ENCODE peak calls at places on chromosome 18, in five cellular contexts. One of them, this sample, is unnamed.

GRCh38 chr18:6482198-6482977 is 67.7 kb upstream of the L3MBTL4 start:
- DNase-seq in esophagus squamous epithelium: no peak
- DNase-seq in transverse colon: peak
- DNase-seq in A549: peak
- DNase-seq in uterus: peak
- DNase-seq in this sample: no peak

GRCh38 chr18:6015364-6015763 is 120.0 kb upstream of the TMEM200C start:
- DNase-seq in esophagus squamous epithelium: no peak
- DNase-seq in transverse colon: no peak
- DNase-seq in A549: no peak
- DNase-seq in uterus: no peak
- DNase-seq in this sample: no peak

GRCh38 chr18:80229342-80229741 is 18.0 kb downstream of the PARD6G start:
- DNase-seq in esophagus squamous epithelium: no peak
- DNase-seq in transverse colon: no peak
- DNase-seq in A549: no peak
- DNase-seq in uterus: peak
- DNase-seq in this sample: no peak

GRCh38 chr18:37505321-37505720 is 60.3 kb downstream of the CELF4 start:
- DNase-seq in esophagus squamous epithelium: no peak
- DNase-seq in transverse colon: no peak
- DNase-seq in A549: no peak
- DNase-seq in uterus: no peak
- DNase-seq in this sample: no peak

GRCh38 chr18:58466636-58467205 is 162.2 kb downstream of the ALPK2 start:
- DNase-seq in esophagus squamous epithelium: no peak
- DNase-seq in transverse colon: peak
- DNase-seq in A549: no peak
- DNase-seq in uterus: no peak
- DNase-seq in this sample: no peak

GRCh38 chr18:77106331-77106730 is 26.3 kb downstream of the MBP start:
- DNase-seq in esophagus squamous epithelium: no peak
- DNase-seq in transverse colon: no peak
- DNase-seq in A549: no peak
- DNase-seq in uterus: no peak
- DNase-seq in this sample: peak

GRCh38 chr18:6543330-6543908 is 128.7 kb upstream of the L3MBTL4 start:
- DNase-seq in esophagus squamous epithelium: no peak
- DNase-seq in transverse colon: no peak
- DNase-seq in A549: peak
- DNase-seq in uterus: no peak
- DNase-seq in this sample: peak

GRCh38 chr18:63178526-63178880 is 141.1 kb downstream of the BCL2 start:
- DNase-seq in esophagus squamous epithelium: no peak
- DNase-seq in transverse colon: peak
- DNase-seq in A549: no peak
- DNase-seq in uterus: peak
- DNase-seq in this sample: no peak

GRCh38 chr18:78721986-78722385 is 257.6 kb upstream of the SALL3 start:
- DNase-seq in esophagus squamous epithelium: no peak
- DNase-seq in transverse colon: no peak
- DNase-seq in A549: no peak
- DNase-seq in uterus: no peak
- DNase-seq in this sample: no peak

GRCh38 chr18:65934874-65935273 is 184.1 kb downstream of the CDH7 start:
- DNase-seq in esophagus squamous epithelium: no peak
- DNase-seq in transverse colon: no peak
- DNase-seq in A549: no peak
- DNase-seq in uterus: no peak
- DNase-seq in this sample: no peak

GRCh38 chr18:74388227-74388626 is 68.9 kb downstream of the DIPK1C start:
- DNase-seq in esophagus squamous epithelium: no peak
- DNase-seq in transverse colon: no peak
- DNase-seq in A549: no peak
- DNase-seq in uterus: no peak
- DNase-seq in this sample: no peak

DNA sequence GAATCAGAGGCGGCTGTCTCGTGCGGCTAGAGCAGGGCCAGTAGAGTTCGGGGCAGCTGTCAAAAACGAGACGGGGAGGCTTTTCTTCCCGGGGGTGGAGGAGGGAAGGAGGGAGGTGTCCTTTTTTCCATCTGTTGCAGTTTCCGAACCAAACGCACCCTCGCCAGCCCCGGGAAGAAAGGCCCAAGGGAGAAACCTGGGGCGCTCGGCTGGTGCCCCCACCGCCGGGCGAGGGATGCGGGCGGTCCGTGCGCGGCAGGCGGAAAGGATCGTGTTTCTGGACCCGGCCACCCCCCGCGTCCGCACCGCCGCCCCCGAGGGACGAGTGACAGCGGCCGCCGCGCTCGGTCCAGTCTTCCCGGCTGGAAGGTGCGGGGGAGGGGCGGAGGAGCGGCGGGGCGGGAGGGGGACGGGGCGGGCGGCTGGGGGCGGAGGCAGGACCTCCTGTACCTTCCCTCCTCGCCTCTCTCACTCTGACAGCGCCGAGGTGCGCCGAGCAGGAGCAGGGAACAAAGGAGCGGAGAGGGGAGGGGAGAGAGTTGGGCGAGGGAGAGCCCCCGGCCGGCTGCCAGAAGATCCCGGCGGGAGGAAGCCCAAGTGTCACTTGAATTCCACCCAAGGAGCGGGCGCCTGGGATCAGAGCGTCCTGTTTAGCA is at the start of gene TGIF1:
- DNase-seq in esophagus squamous epithelium: peak
- DNase-seq in transverse colon: peak
- DNase-seq in A549: no peak
- DNase-seq in uterus: peak
- DNase-seq in this sample: peak
- TF ChIP-seq POLR2A in esophagus squamous epithelium: peak
- TF ChIP-seq POLR2A in transverse colon: peak
- TF ChIP-seq POLR2A in A549: peak
- TF ChIP-seq POLR2A in uterus: peak
- TF ChIP-seq POLR2A in this sample: peak

DNA sequence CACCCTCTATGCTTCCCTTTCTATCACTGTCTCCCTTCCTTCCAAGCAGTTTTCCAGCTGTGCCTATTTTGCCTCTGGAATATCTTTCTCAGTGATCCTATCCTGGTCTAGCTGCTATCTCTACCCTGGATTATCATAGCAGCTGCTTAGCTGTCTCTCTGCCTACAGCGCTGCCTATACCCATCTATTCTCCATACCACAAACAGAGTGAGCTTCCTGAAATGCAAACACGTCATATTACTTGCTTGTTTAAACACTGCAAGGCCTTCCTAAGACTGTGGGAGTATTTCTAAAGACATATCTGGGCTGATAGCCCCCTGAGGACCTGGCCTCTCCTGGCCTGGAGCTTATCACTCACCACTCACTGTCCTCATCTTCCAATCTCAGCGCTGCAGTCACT is 220.1 kb downstream of the NAPG start:
- DNase-seq in esophagus squamous epithelium: no peak
- DNase-seq in transverse colon: no peak
- DNase-seq in A549: no peak
- DNase-seq in uterus: no peak
- DNase-seq in this sample: no peak
- TF ChIP-seq POLR2A in esophagus squamous epithelium: no peak
- TF ChIP-seq POLR2A in transverse colon: no peak
- TF ChIP-seq POLR2A in A549: no peak
- TF ChIP-seq POLR2A in uterus: no peak
- TF ChIP-seq POLR2A in this sample: no peak

GRCh38 chr18:13621886-13622619 is 104.3 kb downstream of the FAM210A start:
- DNase-seq in esophagus squamous epithelium: no peak
- DNase-seq in transverse colon: no peak
- DNase-seq in A549: no peak
- DNase-seq in uterus: no peak
- DNase-seq in this sample: no peak
- TF ChIP-seq POLR2A in esophagus squamous epithelium: no peak
- TF ChIP-seq POLR2A in transverse colon: no peak
- TF ChIP-seq POLR2A in A549: no peak
- TF ChIP-seq POLR2A in uterus: no peak
- TF ChIP-seq POLR2A in this sample: no peak

GRCh38 chr18:34976534-34976898 is 64.7 kb upstream of the MAPRE2 start:
- DNase-seq in esophagus squamous epithelium: no peak
- DNase-seq in transverse colon: no peak
- DNase-seq in A549: no peak
- DNase-seq in uterus: no peak
- DNase-seq in this sample: no peak

GRCh38 chr18:34976084-34976483 is 65.1 kb upstream of the MAPRE2 start:
- DNase-seq in esophagus squamous epithelium: no peak
- DNase-seq in transverse colon: no peak
- DNase-seq in A549: no peak
- DNase-seq in uterus: no peak
- DNase-seq in this sample: no peak

GRCh38 chr18:34977787-34978532 is 63.3 kb upstream of the MAPRE2 start:
- DNase-seq in esophagus squamous epithelium: peak
- DNase-seq in transverse colon: peak
- DNase-seq in A549: no peak
- DNase-seq in uterus: no peak
- DNase-seq in this sample: peak

GRCh38 chr18:34978533-34978893 is 62.7 kb upstream of the MAPRE2 start:
- DNase-seq in esophagus squamous epithelium: no peak
- DNase-seq in transverse colon: no peak
- DNase-seq in A549: no peak
- DNase-seq in uterus: no peak
- DNase-seq in this sample: peak

DNA sequence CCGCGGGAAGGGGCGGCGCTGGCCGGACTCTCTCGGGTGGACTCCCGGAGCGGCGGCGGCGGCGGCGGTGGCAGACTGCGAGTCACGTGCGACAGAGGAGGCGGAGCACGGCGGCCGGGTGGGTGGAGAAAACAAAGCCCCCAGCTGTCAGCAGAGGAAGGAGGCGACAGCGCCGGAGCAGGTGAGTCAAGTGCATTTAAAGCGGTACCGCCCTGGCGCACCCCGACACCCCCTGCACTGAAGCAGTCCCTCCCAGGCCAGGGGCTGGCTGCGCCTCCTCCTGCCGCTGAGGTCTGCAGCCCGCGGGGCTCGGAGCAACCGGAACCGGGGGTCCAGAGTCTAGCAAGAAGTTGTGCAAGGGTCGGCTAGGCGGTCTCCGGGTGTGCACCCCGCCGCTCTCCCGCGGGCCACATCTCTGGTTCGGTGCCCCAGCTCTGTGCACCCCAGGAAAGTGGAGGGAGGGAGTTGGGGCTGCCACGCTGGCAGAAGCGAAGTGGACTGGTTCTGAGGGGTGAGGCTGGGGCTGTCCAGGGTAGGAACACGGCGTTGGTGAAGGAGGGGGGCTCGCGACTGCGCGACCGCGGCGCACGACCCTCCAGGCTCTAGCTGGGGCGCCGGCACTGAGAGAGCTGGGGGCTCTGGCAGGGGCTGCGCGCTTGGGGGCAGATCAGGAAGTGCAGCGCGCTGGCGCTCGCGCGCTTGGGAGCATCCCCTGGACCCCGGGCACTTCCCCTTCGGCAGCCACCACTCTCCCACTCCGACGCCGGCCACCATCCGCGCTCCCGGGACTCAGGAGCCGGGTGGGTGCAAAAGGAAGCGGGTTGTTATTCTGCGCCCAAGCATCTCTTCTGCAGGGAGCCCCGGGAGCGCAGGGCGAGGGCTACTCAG is 64.1 kb upstream of the MAPRE2 start:
- DNase-seq in esophagus squamous epithelium: peak
- DNase-seq in transverse colon: peak
- DNase-seq in A549: peak
- DNase-seq in uterus: peak
- DNase-seq in this sample: peak
- TF ChIP-seq POLR2A in esophagus squamous epithelium: no peak
- TF ChIP-seq POLR2A in transverse colon: peak
- TF ChIP-seq POLR2A in A549: peak
- TF ChIP-seq POLR2A in uterus: no peak
- TF ChIP-seq POLR2A in this sample: no peak

DNA sequence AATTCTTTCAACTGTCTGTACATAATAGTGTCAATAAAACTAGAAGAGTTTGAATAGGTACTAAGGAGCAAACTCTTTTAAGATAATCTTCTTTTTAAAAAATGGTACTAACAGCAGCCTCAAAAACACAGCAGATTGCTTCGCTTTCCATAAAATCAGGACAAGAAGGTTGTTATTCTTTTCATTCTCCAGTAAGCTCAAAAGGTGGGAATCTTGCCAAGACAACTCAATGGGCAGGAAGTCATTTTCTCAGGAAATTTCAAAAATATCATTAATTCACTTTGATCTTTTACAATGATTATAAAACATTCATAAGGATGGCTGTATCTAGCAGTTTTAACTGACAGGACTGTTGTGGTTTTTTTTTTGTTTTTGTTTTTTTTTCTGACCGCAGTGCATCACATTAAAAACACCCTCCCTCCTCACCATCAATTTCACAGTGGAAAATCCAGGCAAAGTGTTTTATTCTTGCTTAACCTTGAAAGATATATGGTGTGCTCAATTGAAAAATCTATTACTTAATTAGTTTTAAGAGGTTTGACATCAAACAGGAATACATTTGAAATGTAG is 250.9 kb downstream of the DLGAP1 start:
- DNase-seq in esophagus squamous epithelium: no peak
- DNase-seq in transverse colon: no peak
- DNase-seq in A549: no peak
- DNase-seq in uterus: no peak
- DNase-seq in this sample: no peak
- TF ChIP-seq POLR2A in esophagus squamous epithelium: no peak
- TF ChIP-seq POLR2A in transverse colon: no peak
- TF ChIP-seq POLR2A in A549: no peak
- TF ChIP-seq POLR2A in uterus: no peak
- TF ChIP-seq POLR2A in this sample: no peak

GRCh38 chr18:48902023-48902855 is 48.5 kb downstream of the SMAD7 start:
- DNase-seq in esophagus squamous epithelium: no peak
- DNase-seq in transverse colon: peak
- DNase-seq in A549: peak
- DNase-seq in uterus: peak
- DNase-seq in this sample: no peak
- TF ChIP-seq POLR2A in esophagus squamous epithelium: no peak
- TF ChIP-seq POLR2A in transverse colon: no peak
- TF ChIP-seq POLR2A in A549: no peak
- TF ChIP-seq POLR2A in uterus: no peak
- TF ChIP-seq POLR2A in this sample: no peak

GRCh38 chr18:36127866-36128845 is 984 bp downstream of the SLC39A6 start:
- DNase-seq in esophagus squamous epithelium: no peak
- DNase-seq in transverse colon: peak
- DNase-seq in A549: no peak
- DNase-seq in uterus: no peak
- DNase-seq in this sample: peak
- TF ChIP-seq POLR2A in esophagus squamous epithelium: no peak
- TF ChIP-seq POLR2A in transverse colon: no peak
- TF ChIP-seq POLR2A in A549: no peak
- TF ChIP-seq POLR2A in uterus: no peak
- TF ChIP-seq POLR2A in this sample: no peak

DNA sequence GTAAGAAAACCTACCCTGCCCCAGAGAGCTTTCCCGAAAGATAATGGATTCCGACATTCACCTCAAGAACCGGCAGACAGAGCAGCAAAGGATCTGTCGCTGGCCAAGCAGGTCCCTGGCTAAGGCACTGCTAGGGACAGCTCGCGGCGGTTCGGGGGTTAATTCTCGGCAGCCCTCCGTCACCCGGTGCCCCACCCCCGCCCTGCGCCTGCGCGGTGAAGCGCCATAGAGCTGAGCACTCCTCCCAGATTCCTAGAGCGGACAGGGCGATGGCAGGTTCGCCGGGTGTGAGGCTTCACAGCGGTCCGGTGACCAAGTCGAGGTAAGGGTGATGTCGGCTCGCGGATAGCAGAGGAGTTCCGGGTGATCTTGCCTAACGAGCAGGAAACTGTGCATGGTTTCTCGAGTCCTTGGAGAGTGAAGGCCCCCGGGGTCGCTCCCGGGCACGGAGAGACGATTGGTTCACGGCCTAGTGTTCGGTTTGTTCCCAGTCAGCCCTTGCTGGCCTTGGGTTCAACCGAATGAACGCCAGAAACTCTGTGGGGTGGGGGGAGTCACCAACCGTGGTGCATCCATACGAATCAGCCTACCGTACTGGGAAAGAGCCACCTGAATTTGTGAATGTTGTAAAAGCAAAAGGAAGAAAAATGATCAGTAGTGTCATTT is at the start of gene ZSCAN30:
- DNase-seq in esophagus squamous epithelium: peak
- DNase-seq in transverse colon: peak
- DNase-seq in A549: peak
- DNase-seq in uterus: peak
- DNase-seq in this sample: peak
- TF ChIP-seq POLR2A in esophagus squamous epithelium: peak
- TF ChIP-seq POLR2A in transverse colon: peak
- TF ChIP-seq POLR2A in A549: peak
- TF ChIP-seq POLR2A in uterus: peak
- TF ChIP-seq POLR2A in this sample: peak

This sample was measured in erythroblast.